ENCODE peak calls at places on chromosomes 13 and 19, in four cellular contexts. L is HFFc6, R is lower leg skin, V is heart left ventricle. P is an unnamed sample.

GRCh38 chr13:41546372-41547252 is 89.3 kb downstream of the RGCC start:
- DNase-seq in L (peak; percentile 91), R (no peak), V (no peak), P (no peak)

GRCh38 chr13:95254341-95254740 is 46.9 kb downstream of the ABCC4 start:
- DNase-seq in L (peak; percentile 36), R (peak; percentile 26), V (no peak), P (no peak)

GRCh38 chr19:33134571-33135041 is 2.7 kb downstream of the WDR88 start:
- DNase-seq in V (no peak), R (no peak), L (no peak), P (no peak)

GRCh38 chr19:38557205-38557799 is 60.5 kb downstream of the MAP4K1 start:
- DNase-seq in V (no peak), L (no peak), R (no peak), P (peak; percentile 44)

GRCh38 chr13:110233682-110234280 is 73.2 kb downstream of the COL4A1 start:
- DNase-seq in L (no peak), R (no peak), V (no peak), P (no peak)

GRCh38 chr13:29582171-29582570 is 13.3 kb downstream of the SLC7A1 start:
- DNase-seq in V (peak; percentile 42), R (no peak), L (no peak), P (no peak)

GRCh38 chr19:47729468-47729798 is 15.9 kb upstream of the NOP53 start:
- DNase-seq in L (peak; percentile 88), R (peak; percentile 92), V (peak; percentile 73), P (peak; percentile 92)

GRCh38 chr13:60012503-60012902 is 151.2 kb downstream of the DIAPH3 start:
- DNase-seq in L (no peak), V (no peak), R (no peak), P (peak; percentile 1)

GRCh38 chr13:38582133-38582532 is 104.7 kb upstream of the FREM2 start:
- DNase-seq in L (peak; percentile 39), R (no peak), V (no peak), P (peak; percentile 34)

GRCh38 chr19:49387936-49388372 is at the start of gene KASH5:
- DNase-seq in R (peak; percentile 90), V (peak; percentile 75), L (no peak), P (no peak)

GRCh38 chr13:72141845-72142470 is 275.0 kb upstream of the DACH1 start:
- DNase-seq in L (no peak), R (no peak), V (no peak), P (no peak)

DNA sequence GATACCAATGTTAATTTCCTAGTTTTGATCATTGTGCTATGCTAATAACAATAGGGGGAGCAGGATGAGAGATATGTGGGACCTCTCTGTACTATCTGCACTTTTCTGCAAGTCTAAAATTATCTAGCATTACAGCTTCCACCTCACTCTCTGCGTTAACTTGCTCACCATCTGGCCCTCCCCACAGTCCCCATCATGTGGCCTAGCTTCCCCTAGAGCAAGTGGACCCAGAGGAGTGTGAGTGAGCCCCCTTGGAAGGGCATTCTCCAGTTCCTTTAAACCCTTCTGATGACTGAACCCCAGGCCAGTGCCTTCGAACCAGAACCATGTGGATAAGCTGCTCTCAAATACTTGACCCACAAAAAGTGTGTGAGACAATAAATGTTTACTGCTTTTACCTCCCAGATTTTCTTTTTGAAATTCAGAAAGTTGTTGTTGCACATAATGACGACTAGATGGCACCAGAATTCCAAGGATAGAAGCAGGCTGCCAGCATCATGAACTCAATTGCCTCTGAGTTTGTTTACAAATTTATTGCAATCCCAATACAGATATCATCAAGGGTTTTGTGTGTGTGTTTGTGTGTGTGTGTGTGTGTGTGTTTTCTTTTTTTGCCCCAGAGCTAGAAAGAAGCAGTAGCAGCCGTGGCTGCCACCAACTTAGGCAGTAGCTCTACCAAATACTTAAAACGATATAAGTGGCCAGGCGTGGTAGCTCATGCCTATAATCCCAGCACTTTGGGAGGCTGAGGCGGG is 49.0 kb upstream of the ZNF780A start:
- DNase-seq in R (no peak), V (no peak), L (peak; percentile 53), P (peak; percentile 14)
- TF ChIP-seq CTCF in R (no peak), V (peak; percentile 70), L (peak; percentile 81), P (peak; percentile 74)

DNA sequence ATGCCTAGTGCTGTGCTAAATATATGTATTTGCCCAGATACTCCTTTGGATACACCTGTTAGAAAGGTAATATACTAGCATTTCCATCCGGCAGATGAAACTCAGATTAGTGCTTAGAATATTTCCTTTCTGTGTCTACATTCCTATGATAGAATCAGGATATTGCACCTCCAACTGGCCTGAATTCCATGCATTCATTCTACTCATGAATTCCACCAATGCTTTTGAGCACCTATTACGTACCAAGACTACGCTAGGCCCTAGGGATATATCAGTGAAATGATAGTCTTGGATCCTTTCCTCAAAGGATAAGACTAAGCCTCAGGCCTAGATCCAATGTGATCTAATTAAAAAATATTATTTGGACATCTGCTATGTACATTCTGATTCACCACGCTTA is 223.8 kb upstream of the SERP2 start:
- DNase-seq in L (no peak), V (no peak), R (no peak), P (no peak)
- TF ChIP-seq CTCF in L (no peak), V (no peak), R (no peak), P (no peak)

DNA sequence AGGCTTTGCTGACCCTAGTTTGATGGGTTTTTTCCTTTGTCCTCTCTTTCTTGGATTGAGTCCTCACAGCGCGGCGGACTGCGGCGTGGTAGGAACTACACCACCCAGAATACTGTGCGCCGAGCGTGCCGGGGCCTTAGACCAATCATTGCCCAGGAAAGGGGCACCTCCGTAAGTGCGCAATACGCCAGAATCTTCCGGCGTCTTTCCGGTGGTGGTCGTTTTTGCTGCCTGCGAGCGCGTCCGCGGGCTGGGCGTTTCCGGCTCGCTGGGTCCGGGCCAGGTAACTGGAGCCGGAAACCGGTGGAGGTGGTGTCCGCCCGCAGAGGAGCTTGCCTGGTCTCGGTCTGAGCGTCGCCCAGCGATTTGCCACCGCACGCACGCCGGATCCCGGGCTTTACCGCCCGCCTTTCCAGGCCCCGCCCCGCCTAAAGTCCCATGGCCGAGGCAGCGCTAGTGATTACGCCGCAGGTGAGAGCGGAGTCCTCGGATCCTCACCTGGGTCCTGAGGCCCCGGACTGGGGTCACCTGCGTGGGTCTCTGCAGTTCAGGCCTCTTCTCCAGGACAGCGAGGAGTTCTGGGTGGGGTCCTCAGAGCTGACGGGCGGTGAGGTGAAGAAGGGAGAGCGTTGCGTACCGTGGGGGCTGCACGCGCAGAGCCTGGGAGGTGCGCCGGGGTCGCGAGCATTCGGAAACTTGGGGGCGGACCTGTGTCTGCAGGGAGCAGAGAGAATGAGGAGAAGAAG is at the start of gene ZNF549:
- DNase-seq in L (peak; percentile 90), R (peak; percentile 96), V (peak; percentile 89), P (peak; percentile 92)
- TF ChIP-seq CTCF in L (no peak), R (no peak), V (no peak), P (no peak)

GRCh38 chr13:109135018-109135417 is 505.6 kb downstream of the MYO16 start:
- DNase-seq in R (no peak), L (no peak), V (no peak), P (no peak)
- TF ChIP-seq CTCF in R (no peak), L (peak; percentile 46), V (no peak), P (no peak)

DNA sequence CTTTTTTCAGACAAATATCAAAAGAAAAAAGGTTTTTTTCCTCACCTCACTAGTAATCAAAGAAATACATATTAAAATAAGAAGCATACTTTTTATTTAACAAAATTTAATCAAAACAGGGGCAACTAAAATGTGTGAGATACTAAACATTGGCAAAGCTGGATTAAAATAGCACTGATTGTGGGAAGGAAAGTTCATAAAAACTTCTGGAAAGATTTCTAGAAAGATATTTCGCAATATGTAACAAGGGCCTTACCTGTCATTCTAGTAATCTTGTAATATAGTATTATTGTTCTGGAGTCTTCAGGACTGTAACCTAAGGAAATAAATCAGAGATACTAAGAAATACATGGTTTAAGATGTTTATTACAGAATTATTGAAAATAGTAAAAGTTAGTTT is 482.5 kb downstream of the SUCLA2 start:
- DNase-seq in R (no peak), L (no peak), V (no peak), P (no peak)
- TF ChIP-seq CTCF in R (no peak), L (no peak), V (no peak), P (no peak)

DNA sequence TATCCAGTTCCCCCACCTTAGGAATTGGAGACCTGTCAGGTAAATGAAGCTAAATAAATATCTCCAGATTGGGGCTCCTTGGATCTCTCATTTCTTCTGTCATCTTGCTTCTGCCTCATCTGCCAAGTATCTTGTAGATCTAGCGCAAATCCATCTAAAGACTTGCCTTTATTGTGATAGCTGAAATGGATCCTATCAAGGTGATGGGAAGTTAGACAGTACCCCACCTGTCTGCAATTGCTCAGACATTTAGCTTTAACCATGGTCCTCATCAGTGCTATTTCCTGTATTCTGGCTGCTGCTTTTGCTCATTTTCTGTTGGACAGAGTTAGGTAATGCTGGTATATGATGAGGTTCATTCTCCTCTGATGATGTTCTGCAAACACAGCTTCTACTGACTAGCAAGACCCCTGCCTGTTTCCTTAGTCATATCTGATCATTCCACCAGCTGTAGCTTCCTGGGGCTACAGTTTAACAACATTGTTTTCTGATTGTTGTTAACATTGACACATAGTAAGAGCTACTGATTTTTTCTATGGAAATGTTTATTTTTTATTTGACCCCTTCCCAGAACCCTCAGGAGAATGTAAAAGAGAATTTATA is 340.0 kb downstream of the DCT start:
- DNase-seq in V (no peak), L (no peak), R (no peak), P (no peak)
- TF ChIP-seq CTCF in V (no peak), L (no peak), R (no peak), P (no peak)

GRCh38 chr19:17821190-17821589 is at the start of gene INSL3:
- DNase-seq in L (no peak), V (no peak), R (no peak), P (no peak)
- TF ChIP-seq CTCF in L (no peak), V (no peak), R (no peak), P (no peak)

GRCh38 chr19:16185925-16186234 is 670 bp downstream of the FAM32A start:
- DNase-seq in L (no peak), R (no peak), V (no peak), P (no peak)
- TF ChIP-seq CTCF in L (peak; percentile 77), R (no peak), V (no peak), P (no peak)